ENCODE peak calls at places on chromosomes 11 and 22, in six cellular contexts. One of them, this sample, is unnamed.

GRCh38 chr22:38921126-38921525 is 36.3 kb upstream of the APOBEC3A start:
- DNase-seq in cardiac muscle cell: no peak
- DNase-seq in colonic mucosa: peak; percentile 95
- DNase-seq in fibroblast of lung: no peak
- DNase-seq in stomach: peak; percentile 97
- DNase-seq in upper lobe of right lung: no peak
- DNase-seq in this sample: no peak

GRCh38 chr22:45994516-45995404 is 17.8 kb upstream of the WNT7B start:
- DNase-seq in cardiac muscle cell: peak; percentile 78
- DNase-seq in fibroblast of lung: peak; percentile 57
- DNase-seq in colonic mucosa: peak; percentile 88
- DNase-seq in upper lobe of right lung: peak; percentile 92
- DNase-seq in stomach: peak; percentile 88
- DNase-seq in this sample: peak; percentile 49

GRCh38 chr22:19785461-19786263 is 25.1 kb downstream of the TBX1 start:
- DNase-seq in colonic mucosa: no peak
- DNase-seq in cardiac muscle cell: no peak
- DNase-seq in upper lobe of right lung: no peak
- DNase-seq in stomach: no peak
- DNase-seq in fibroblast of lung: no peak
- DNase-seq in this sample: no peak

GRCh38 chr11:64334764-64335741 is 5.0 kb upstream of the CCDC88B start:
- DNase-seq in cardiac muscle cell: peak; percentile 73
- DNase-seq in stomach: peak; percentile 57
- DNase-seq in colonic mucosa: peak; percentile 80
- DNase-seq in upper lobe of right lung: peak; percentile 85
- DNase-seq in fibroblast of lung: peak; percentile 82
- DNase-seq in this sample: peak; percentile 81

GRCh38 chr11:113627297-113627696 is 78.8 kb downstream of the TMPRSS5 start:
- DNase-seq in stomach: no peak
- DNase-seq in upper lobe of right lung: no peak
- DNase-seq in colonic mucosa: no peak
- DNase-seq in fibroblast of lung: no peak
- DNase-seq in cardiac muscle cell: no peak
- DNase-seq in this sample: no peak

GRCh38 chr11:17403977-17404759 is 15.7 kb upstream of the KCNJ11 start:
- DNase-seq in fibroblast of lung: no peak
- DNase-seq in upper lobe of right lung: no peak
- DNase-seq in stomach: no peak
- DNase-seq in cardiac muscle cell: no peak
- DNase-seq in colonic mucosa: no peak
- DNase-seq in this sample: no peak

GRCh38 chr11:70501026-70501901 is 102.9 kb downstream of the CTTN start:
- DNase-seq in cardiac muscle cell: no peak
- DNase-seq in stomach: no peak
- DNase-seq in fibroblast of lung: no peak
- DNase-seq in upper lobe of right lung: peak; percentile 55
- DNase-seq in colonic mucosa: no peak
- DNase-seq in this sample: no peak

GRCh38 chr11:86861810-86862209 is 61.5 kb downstream of the PRSS23 start:
- DNase-seq in stomach: no peak
- DNase-seq in cardiac muscle cell: no peak
- DNase-seq in upper lobe of right lung: no peak
- DNase-seq in colonic mucosa: no peak
- DNase-seq in fibroblast of lung: no peak
- DNase-seq in this sample: no peak

GRCh38 chr22:26586556-26587325 is 3.2 kb downstream of the TPST2 start:
- DNase-seq in stomach: no peak
- DNase-seq in cardiac muscle cell: no peak
- DNase-seq in fibroblast of lung: no peak
- DNase-seq in colonic mucosa: no peak
- DNase-seq in upper lobe of right lung: no peak
- DNase-seq in this sample: no peak

GRCh38 chr11:68342459-68343158 is 30.2 kb downstream of the LRP5 start:
- DNase-seq in upper lobe of right lung: peak; percentile 81
- DNase-seq in stomach: peak; percentile 60
- DNase-seq in cardiac muscle cell: no peak
- DNase-seq in fibroblast of lung: no peak
- DNase-seq in colonic mucosa: no peak
- DNase-seq in this sample: no peak

GRCh38 chr22:49760630-49761571 is 66.8 kb downstream of the BRD1 start:
- DNase-seq in upper lobe of right lung: peak; percentile 55
- DNase-seq in fibroblast of lung: no peak
- DNase-seq in cardiac muscle cell: no peak
- DNase-seq in colonic mucosa: peak; percentile 27
- DNase-seq in stomach: peak; percentile 23
- DNase-seq in this sample: peak; percentile 61

GRCh38 chr11:120611576-120611975 is 100.0 kb downstream of the GRIK4 start:
- DNase-seq in cardiac muscle cell: no peak
- DNase-seq in fibroblast of lung: no peak
- DNase-seq in stomach: no peak
- DNase-seq in upper lobe of right lung: no peak
- DNase-seq in colonic mucosa: no peak
- DNase-seq in this sample: no peak

GRCh38 chr11:116334596-116334995 is 438.2 kb downstream of the BUD13 start:
- DNase-seq in stomach: no peak
- DNase-seq in fibroblast of lung: no peak
- DNase-seq in upper lobe of right lung: no peak
- DNase-seq in colonic mucosa: no peak
- DNase-seq in cardiac muscle cell: no peak
- DNase-seq in this sample: no peak

GRCh38 chr11:132992838-132993680 is 539.2 kb downstream of the OPCML start:
- DNase-seq in upper lobe of right lung: no peak
- DNase-seq in stomach: no peak
- DNase-seq in cardiac muscle cell: no peak
- DNase-seq in fibroblast of lung: peak; percentile 4
- DNase-seq in colonic mucosa: no peak
- DNase-seq in this sample: no peak

GRCh38 chr11:110294509-110294908 is 1.9 kb downstream of the RDX start:
- DNase-seq in cardiac muscle cell: no peak
- DNase-seq in colonic mucosa: no peak
- DNase-seq in upper lobe of right lung: no peak
- DNase-seq in stomach: no peak
- DNase-seq in fibroblast of lung: no peak
- DNase-seq in this sample: no peak

GRCh38 chr22:50260801-50261614 is 475 bp downstream of the MAPK12 start:
- DNase-seq in stomach: peak; percentile 51
- DNase-seq in upper lobe of right lung: no peak
- DNase-seq in colonic mucosa: no peak
- DNase-seq in fibroblast of lung: peak; percentile 67
- DNase-seq in cardiac muscle cell: peak; percentile 75
- DNase-seq in this sample: peak; percentile 68

GRCh38 chr11:112958670-112959069 is 2.5 kb upstream of the NCAM1 start:
- DNase-seq in fibroblast of lung: peak; percentile 30
- DNase-seq in colonic mucosa: no peak
- DNase-seq in stomach: no peak
- DNase-seq in cardiac muscle cell: no peak
- DNase-seq in upper lobe of right lung: no peak
- DNase-seq in this sample: no peak

GRCh38 chr22:27724181-27724580 is 77.4 kb downstream of the MN1 start:
- DNase-seq in upper lobe of right lung: no peak
- DNase-seq in stomach: no peak
- DNase-seq in colonic mucosa: no peak
- DNase-seq in fibroblast of lung: no peak
- DNase-seq in cardiac muscle cell: no peak
- DNase-seq in this sample: no peak

GRCh38 chr11:15968461-15969130 is 387.8 kb downstream of the SOX6 start:
- DNase-seq in cardiac muscle cell: no peak
- DNase-seq in stomach: no peak
- DNase-seq in fibroblast of lung: peak; percentile 19
- DNase-seq in upper lobe of right lung: no peak
- DNase-seq in colonic mucosa: peak; percentile 20
- DNase-seq in this sample: no peak

GRCh38 chr22:30044369-30044768 is 35.9 kb upstream of the HORMAD2 start:
- DNase-seq in upper lobe of right lung: no peak
- DNase-seq in stomach: peak; percentile 43
- DNase-seq in fibroblast of lung: peak; percentile 90
- DNase-seq in cardiac muscle cell: no peak
- DNase-seq in colonic mucosa: peak; percentile 72
- DNase-seq in this sample: no peak

GRCh38 chr11:127521413-127521812 is 520.8 kb upstream of the KIRREL3 start:
- DNase-seq in upper lobe of right lung: no peak
- DNase-seq in stomach: no peak
- DNase-seq in colonic mucosa: no peak
- DNase-seq in cardiac muscle cell: no peak
- DNase-seq in fibroblast of lung: peak; percentile 15
- DNase-seq in this sample: no peak

GRCh38 chr11:60657880-60658279 is 41.5 kb upstream of the MS4A8 start:
- DNase-seq in cardiac muscle cell: peak; percentile 57
- DNase-seq in fibroblast of lung: no peak
- DNase-seq in colonic mucosa: peak; percentile 33
- DNase-seq in upper lobe of right lung: no peak
- DNase-seq in stomach: peak; percentile 26
- DNase-seq in this sample: no peak

GRCh38 chr22:17077255-17077654 is 7.5 kb upstream of the IL17RA start:
- DNase-seq in cardiac muscle cell: no peak
- DNase-seq in upper lobe of right lung: no peak
- DNase-seq in fibroblast of lung: peak; percentile 26
- DNase-seq in stomach: no peak
- DNase-seq in colonic mucosa: no peak
- DNase-seq in this sample: no peak

GRCh38 chr22:50530280-50530856 is 556 bp upstream of the TYMP start:
- DNase-seq in upper lobe of right lung: peak; percentile 96
- DNase-seq in colonic mucosa: peak; percentile 89
- DNase-seq in cardiac muscle cell: no peak
- DNase-seq in fibroblast of lung: peak; percentile 83
- DNase-seq in stomach: peak; percentile 91
- DNase-seq in this sample: no peak

GRCh38 chr11:2943711-2944118 is 14.5 kb upstream of the PHLDA2 start:
- DNase-seq in colonic mucosa: peak; percentile 72
- DNase-seq in stomach: peak; percentile 55
- DNase-seq in cardiac muscle cell: no peak
- DNase-seq in fibroblast of lung: no peak
- DNase-seq in upper lobe of right lung: peak; percentile 81
- DNase-seq in this sample: no peak

GRCh38 chr22:41880653-41881052 is 34.2 kb downstream of the SHISA8 start:
- DNase-seq in upper lobe of right lung: no peak
- DNase-seq in colonic mucosa: no peak
- DNase-seq in stomach: no peak
- DNase-seq in cardiac muscle cell: no peak
- DNase-seq in fibroblast of lung: no peak
- DNase-seq in this sample: no peak

GRCh38 chr22:41885116-41885515 is 29.8 kb downstream of the SHISA8 start:
- DNase-seq in stomach: no peak
- DNase-seq in upper lobe of right lung: no peak
- DNase-seq in cardiac muscle cell: no peak
- DNase-seq in fibroblast of lung: no peak
- DNase-seq in colonic mucosa: no peak
- DNase-seq in this sample: no peak

GRCh38 chr22:41885576-41885975 is 29.3 kb downstream of the SHISA8 start:
- DNase-seq in stomach: no peak
- DNase-seq in upper lobe of right lung: no peak
- DNase-seq in colonic mucosa: no peak
- DNase-seq in fibroblast of lung: no peak
- DNase-seq in cardiac muscle cell: no peak
- DNase-seq in this sample: no peak

GRCh38 chr22:41888638-41889200 is 26.2 kb downstream of the SHISA8 start:
- DNase-seq in fibroblast of lung: no peak
- DNase-seq in stomach: no peak
- DNase-seq in upper lobe of right lung: no peak
- DNase-seq in colonic mucosa: no peak
- DNase-seq in cardiac muscle cell: no peak
- DNase-seq in this sample: no peak

GRCh38 chr22:41883400-41883799 is 31.5 kb downstream of the SHISA8 start:
- DNase-seq in cardiac muscle cell: no peak
- DNase-seq in fibroblast of lung: no peak
- DNase-seq in upper lobe of right lung: no peak
- DNase-seq in colonic mucosa: no peak
- DNase-seq in stomach: no peak
- DNase-seq in this sample: no peak
- H3K36me3 ChIP-seq in cardiac muscle cell: peaks cover 92% of the 10 kb centered on the region
- H3K36me3 ChIP-seq in fibroblast of lung: peaks cover 33% of the 10 kb centered on the region
- H3K36me3 ChIP-seq in upper lobe of right lung: peaks cover 95% of the 10 kb centered on the region
- H3K36me3 ChIP-seq in colonic mucosa: peaks cover 48% of the 10 kb centered on the region
- H3K36me3 ChIP-seq in stomach: peaks cover 83% of the 10 kb centered on the region
- H3K36me3 ChIP-seq in this sample: peaks cover 64% of the 10 kb centered on the region

DNA sequence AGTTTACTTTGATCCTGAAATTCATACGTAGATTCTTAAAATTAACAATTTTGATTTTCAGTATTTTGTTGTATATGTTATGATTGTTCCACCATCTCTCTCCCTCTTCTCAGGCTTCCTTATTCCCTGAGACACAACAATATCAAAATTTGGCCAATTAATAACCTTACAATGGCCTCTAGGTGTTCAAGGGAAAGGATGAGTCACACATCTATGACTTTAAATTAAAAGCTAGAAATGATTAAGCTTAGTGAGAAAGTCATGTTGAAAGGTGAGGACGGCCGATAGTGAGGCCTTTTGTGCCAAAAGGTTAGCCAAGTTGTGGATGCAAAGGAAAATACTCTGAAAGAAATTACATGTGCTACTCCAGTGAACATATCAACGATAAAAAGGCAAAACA is 5.5 kb upstream of the OR52J3 start:
- DNase-seq in upper lobe of right lung: no peak
- DNase-seq in cardiac muscle cell: no peak
- DNase-seq in stomach: no peak
- DNase-seq in colonic mucosa: no peak
- DNase-seq in fibroblast of lung: no peak
- DNase-seq in this sample: no peak
- TF ChIP-seq CTCF in upper lobe of right lung: no peak
- TF ChIP-seq CTCF in cardiac muscle cell: no peak
- TF ChIP-seq CTCF in stomach: no peak
- TF ChIP-seq CTCF in colonic mucosa: no peak
- TF ChIP-seq CTCF in fibroblast of lung: no peak
- TF ChIP-seq CTCF in this sample: no peak

DNA sequence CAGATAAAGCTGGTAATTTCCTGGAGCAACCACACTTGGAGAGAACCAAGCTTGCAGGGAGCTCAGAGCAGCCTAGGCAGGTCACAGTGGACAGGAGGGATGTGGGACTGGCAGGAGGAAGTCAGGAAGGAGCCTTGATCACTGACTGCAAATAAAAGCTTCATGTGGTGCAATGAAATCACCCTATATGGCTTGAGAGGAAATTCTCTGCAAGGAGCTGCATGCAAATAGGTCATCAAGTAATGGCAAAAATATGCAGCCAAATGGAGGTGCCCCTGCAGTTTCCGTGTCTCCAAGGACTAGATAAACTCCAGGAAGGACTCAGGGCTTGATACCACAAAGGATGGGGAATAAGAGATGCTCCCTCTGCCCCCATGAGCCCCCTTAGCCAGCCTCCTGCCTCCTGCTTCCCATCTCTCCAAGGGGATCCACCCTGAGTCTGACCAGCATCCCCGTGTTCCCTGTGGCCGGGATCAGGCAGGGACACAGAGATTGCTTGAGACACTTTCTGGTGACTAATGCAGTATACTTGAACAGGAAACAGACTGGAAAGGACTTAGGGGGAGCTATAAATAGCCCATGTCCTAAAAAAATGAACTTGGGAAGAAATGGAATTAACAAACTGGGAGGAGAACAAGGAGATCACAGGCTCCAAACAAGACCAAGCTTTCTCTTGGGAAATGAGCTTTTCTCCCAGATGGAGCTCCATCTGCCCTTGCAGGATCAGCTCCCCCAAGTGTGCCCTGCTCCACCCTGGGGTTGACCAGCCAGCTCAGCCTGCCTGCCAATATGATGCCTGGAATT is 23.9 kb upstream of the MICAL2 start:
- DNase-seq in colonic mucosa: peak; percentile 52
- DNase-seq in fibroblast of lung: peak; percentile 95
- DNase-seq in stomach: peak; percentile 57
- DNase-seq in cardiac muscle cell: no peak
- DNase-seq in upper lobe of right lung: peak; percentile 70
- DNase-seq in this sample: no peak
- H3K4me3 ChIP-seq in colonic mucosa: no peak overlapping the region
- H3K4me3 ChIP-seq in fibroblast of lung: no peak overlapping the region
- H3K4me3 ChIP-seq in stomach: no peak overlapping the region
- H3K4me3 ChIP-seq in cardiac muscle cell: no peak overlapping the region
- H3K4me3 ChIP-seq in upper lobe of right lung: no peak overlapping the region
- H3K4me3 ChIP-seq in this sample: no peak overlapping the region

GRCh38 chr22:31818481-31819392 is 64.9 kb downstream of the DEPDC5 start:
- DNase-seq in upper lobe of right lung: no peak
- DNase-seq in fibroblast of lung: peak; percentile 7
- DNase-seq in cardiac muscle cell: no peak
- DNase-seq in colonic mucosa: no peak
- DNase-seq in stomach: no peak
- DNase-seq in this sample: no peak
- H3K36me3 ChIP-seq in upper lobe of right lung: peaks cover 95% of the 10 kb centered on the region
- H3K36me3 ChIP-seq in fibroblast of lung: peaks cover 12% of the 10 kb centered on the region
- H3K36me3 ChIP-seq in cardiac muscle cell: peaks cover 45% of the 10 kb centered on the region
- H3K36me3 ChIP-seq in colonic mucosa: peaks cover 11% of the 10 kb centered on the region
- H3K36me3 ChIP-seq in stomach: peaks cover 82% of the 10 kb centered on the region
- H3K36me3 ChIP-seq in this sample: peaks cover 36% of the 10 kb centered on the region